ENCODE peak calls at places on chromosome X, in four cellular contexts. One of them, this sample, is unnamed.

GRCh38 chrX:115023139-115023538 is 5.7 kb upstream of the IL13RA2 start:
- DNase-seq in occipital lobe: no peak
- DNase-seq in sciatic nerve: no peak
- DNase-seq in mesothelial cell of epicardium: no peak
- DNase-seq in this sample: peak

GRCh38 chrX:154748712-154749339 is 2.1 kb downstream of the GAB3 start:
- DNase-seq in occipital lobe: no peak
- DNase-seq in sciatic nerve: no peak
- DNase-seq in mesothelial cell of epicardium: no peak
- DNase-seq in this sample: peak

GRCh38 chrX:143570747-143571146 is 53.5 kb upstream of the SPANXN3 start:
- DNase-seq in occipital lobe: no peak
- DNase-seq in sciatic nerve: no peak
- DNase-seq in mesothelial cell of epicardium: no peak
- DNase-seq in this sample: no peak

GRCh38 chrX:18151661-18152060 is 69.0 kb downstream of the BEND2 start:
- DNase-seq in mesothelial cell of epicardium: no peak
- DNase-seq in sciatic nerve: no peak
- DNase-seq in occipital lobe: no peak
- DNase-seq in this sample: no peak

GRCh38 chrX:2183193-2183725 is 317.5 kb downstream of the DHRSX start:
- DNase-seq in sciatic nerve: no peak
- DNase-seq in mesothelial cell of epicardium: no peak
- DNase-seq in occipital lobe: peak
- DNase-seq in this sample: no peak

GRCh38 chrX:74351760-74352159 is 47.8 kb downstream of the ZCCHC13 start:
- DNase-seq in mesothelial cell of epicardium: no peak
- DNase-seq in sciatic nerve: no peak
- DNase-seq in occipital lobe: no peak
- DNase-seq in this sample: no peak

GRCh38 chrX:103730746-103731508 is 20.2 kb downstream of the TMEM31 start:
- DNase-seq in mesothelial cell of epicardium: no peak
- DNase-seq in sciatic nerve: no peak
- DNase-seq in occipital lobe: no peak
- DNase-seq in this sample: peak

GRCh38 chrX:41350150-41350975 is 16.4 kb downstream of the DDX3X start:
- DNase-seq in sciatic nerve: no peak
- DNase-seq in occipital lobe: no peak
- DNase-seq in mesothelial cell of epicardium: no peak
- DNase-seq in this sample: no peak

GRCh38 chrX:101395789-101396188 is 5.0 kb downstream of the RPL36A start:
- DNase-seq in occipital lobe: no peak
- DNase-seq in sciatic nerve: no peak
- DNase-seq in mesothelial cell of epicardium: no peak
- DNase-seq in this sample: peak

GRCh38 chrX:30910124-30910860 is 21.2 kb upstream of the TAB3 start:
- DNase-seq in mesothelial cell of epicardium: no peak
- DNase-seq in sciatic nerve: no peak
- DNase-seq in occipital lobe: no peak
- DNase-seq in this sample: no peak

GRCh38 chrX:134513091-134513490 is 53.1 kb downstream of the HPRT1 start:
- DNase-seq in occipital lobe: no peak
- DNase-seq in mesothelial cell of epicardium: no peak
- DNase-seq in sciatic nerve: no peak
- DNase-seq in this sample: no peak

GRCh38 chrX:108304210-108304609 is 134.0 kb downstream of the COL4A6 start:
- DNase-seq in occipital lobe: no peak
- DNase-seq in sciatic nerve: no peak
- DNase-seq in mesothelial cell of epicardium: no peak
- DNase-seq in this sample: peak

GRCh38 chrX:154074199-154074598 is 23.3 kb downstream of the MECP2 start:
- DNase-seq in mesothelial cell of epicardium: no peak
- DNase-seq in sciatic nerve: no peak
- DNase-seq in occipital lobe: no peak
- DNase-seq in this sample: peak

GRCh38 chrX:154508346-154508745 is 7.7 kb downstream of the FAM3A start:
- DNase-seq in mesothelial cell of epicardium: no peak
- DNase-seq in occipital lobe: no peak
- DNase-seq in sciatic nerve: no peak
- DNase-seq in this sample: no peak

GRCh38 chrX:7711167-7711566 is 131.8 kb upstream of the VCX start:
- DNase-seq in occipital lobe: no peak
- DNase-seq in sciatic nerve: no peak
- DNase-seq in mesothelial cell of epicardium: no peak
- DNase-seq in this sample: peak